ENCODE peak calls at places on chromosome 10, in seven cellular contexts. E is activated naive CD8-positive, alpha-beta T cell treated with anti-CD3 and anti-CD28 coated beads, Interleukin-2, amount 50 U/mL, for 24 hours; P is LHCN-M2; S is glutamatergic neuron; Q is non-pigmented ciliary epithelial cell; I is activated CD8-positive, alpha-beta memory T cell treated with anti-CD3 and anti-CD28 coated beads for 48 hours; A is brain pericyte. O is an unnamed sample.

GRCh38 chr10:103660364-103661197 is 167.1 kb downstream of the NEURL1 start:
- DNase-seq in E (peak), P (peak), S (no peak), Q (no peak), I (no peak), A (peak), O (no peak)

GRCh38 chr10:58996063-58996462 is 180.4 kb upstream of the PHYHIPL start:
- DNase-seq in E (no peak), P (no peak), S (no peak), Q (no peak), I (no peak), A (no peak), O (no peak)

GRCh38 chr10:29740981-29741545 is 106.3 kb upstream of the SVIL start:
- DNase-seq in E (no peak), P (no peak), S (no peak), Q (no peak), I (no peak), A (no peak), O (no peak)

GRCh38 chr10:101123085-101123814 is 7.8 kb upstream of the TLX1 start:
- DNase-seq in E (no peak), P (no peak), S (peak), Q (no peak), I (no peak), A (no peak), O (no peak)

GRCh38 chr10:4473977-4474376 is 352.0 kb upstream of the AKR1E2 start:
- DNase-seq in E (no peak), P (no peak), S (no peak), Q (no peak), I (no peak), A (no peak), O (no peak)

GRCh38 chr10:86022906-86023305 is 343.7 kb downstream of the GRID1 start:
- DNase-seq in E (no peak), P (no peak), S (no peak), Q (no peak), I (no peak), A (no peak), O (no peak)

GRCh38 chr10:70597856-70598815 is 4.4 kb downstream of the PRF1 start:
- DNase-seq in E (no peak), P (no peak), S (no peak), Q (no peak), I (no peak), A (no peak), O (no peak)

GRCh38 chr10:95355241-95355779 is 64.5 kb upstream of the PDLIM1 start:
- DNase-seq in E (no peak), P (no peak), S (no peak), Q (no peak), I (no peak), A (no peak), O (no peak)

GRCh38 chr10:36494386-36494785 is 631.0 kb upstream of the ANKRD30A start:
- DNase-seq in E (no peak), P (peak), S (no peak), Q (peak), I (no peak), A (no peak), O (no peak)

GRCh38 chr10:44925224-44925623 is 14.1 kb downstream of the TMEM72 start:
- DNase-seq in E (no peak), P (no peak), S (peak), Q (no peak), I (no peak), A (peak), O (no peak)

GRCh38 chr10:86223256-86223655 is 143.3 kb downstream of the GRID1 start:
- DNase-seq in E (no peak), P (no peak), S (no peak), Q (no peak), I (no peak), A (no peak), O (no peak)

GRCh38 chr10:129021597-129022304 is 445.3 kb upstream of the MGMT start:
- DNase-seq in E (no peak), P (no peak), S (no peak), Q (no peak), I (no peak), A (no peak), O (no peak)

GRCh38 chr10:78175444-78175843 is 141.8 kb downstream of the RPS24 start:
- DNase-seq in E (no peak), P (no peak), S (no peak), Q (no peak), I (no peak), A (no peak), O (no peak)

GRCh38 chr10:131815366-131816156 is 85.2 kb upstream of the PPP2R2D start:
- DNase-seq in E (no peak), P (no peak), S (no peak), Q (no peak), I (no peak), A (no peak), O (no peak)

GRCh38 chr10:117647306-117647705 is 104.8 kb downstream of the EMX2 start:
- DNase-seq in E (no peak), P (peak), S (no peak), Q (no peak), I (no peak), A (no peak), O (no peak)

GRCh38 chr10:33376476-33376875 is 42.0 kb upstream of the NRP1 start:
- DNase-seq in E (no peak), P (no peak), S (no peak), Q (no peak), I (no peak), A (no peak), O (no peak)

GRCh38 chr10:101367569-101368453 is 13.8 kb downstream of the BTRC start:
- DNase-seq in E (no peak), P (peak), S (no peak), Q (peak), I (no peak), A (no peak), O (no peak)

GRCh38 chr10:69056129-69056528 is 31.8 kb upstream of the SRGN start:
- DNase-seq in E (no peak), P (no peak), S (no peak), Q (no peak), I (no peak), A (no peak), O (no peak)

GRCh38 chr10:74542077-74542476 is 284.3 kb upstream of the KAT6B start:
- DNase-seq in E (no peak), P (peak), S (no peak), Q (peak), I (no peak), A (no peak), O (no peak)

GRCh38 chr10:68501691-68502090 is 25.6 kb downstream of the SLC25A16 start:
- DNase-seq in E (no peak), P (no peak), S (no peak), Q (no peak), I (no peak), A (no peak), O (no peak)

GRCh38 chr10:131920151-131920550 is 19.3 kb downstream of the PPP2R2D start:
- DNase-seq in E (no peak), P (no peak), S (no peak), Q (no peak), I (no peak), A (no peak), O (no peak)

GRCh38 chr10:921471-922414 is 9.8 kb downstream of the LARP4B start:
- DNase-seq in E (no peak), P (peak), S (no peak), Q (no peak), I (no peak), A (no peak), O (no peak)

O was measured in esophagus muscularis mucosa.